ENCODE peak calls at places on chromosomes 6 and 20, in six cellular contexts. M is HS-5; V is PC-9; A is adrenal gland; R is HT1080; I is Jurkat, Clone E6-1. O is an unnamed sample.

GRCh38 chr20:19816386-19816785 is 58.3 kb downstream of the RIN2 start:
- DNase-seq in R (peak), M (no peak), A (no peak), V (no peak), I (no peak), O (no peak)

GRCh38 chr6:52310932-52311331 is 26.4 kb upstream of the MCM3 start:
- DNase-seq in R (no peak), V (no peak), M (no peak), I (no peak), A (no peak), O (no peak)

GRCh38 chr6:3847521-3847920 is 1.7 kb upstream of the FAM50B start:
- DNase-seq in A (no peak), V (no peak), I (no peak), R (no peak), M (no peak), O (peak)

GRCh38 chr20:40433341-40433861 is 255.6 kb downstream of the MAFB start:
- DNase-seq in R (no peak), M (no peak), A (no peak), V (no peak), I (peak), O (no peak)

GRCh38 chr6:10202111-10202510 is 212.8 kb downstream of the TFAP2A start:
- DNase-seq in R (no peak), A (no peak), M (no peak), V (peak), I (no peak), O (no peak)

GRCh38 chr6:158926429-158926828 is 73.6 kb downstream of the RSPH3 start:
- DNase-seq in A (no peak), V (no peak), M (peak), I (no peak), R (peak), O (no peak)

GRCh38 chr6:94721459-94721858 is 855.9 kb upstream of the MANEA start:
- DNase-seq in A (no peak), R (no peak), V (no peak), M (no peak), I (no peak), O (no peak)

GRCh38 chr20:59596690-59597089 is 7.7 kb upstream of the PHACTR3 start:
- DNase-seq in A (no peak), V (no peak), I (no peak), R (no peak), M (no peak), O (no peak)

GRCh38 chr6:157045831-157046454 is 268.8 kb downstream of the ARID1B start:
- DNase-seq in I (no peak), A (no peak), R (peak), M (peak), V (no peak), O (peak)

GRCh38 chr6:14747881-14748520 is 497.9 kb upstream of the JARID2 start:
- DNase-seq in V (no peak), R (no peak), I (no peak), M (no peak), A (no peak), O (no peak)

GRCh38 chr6:111985202-111985731 is 68.6 kb upstream of the CCN6 start:
- DNase-seq in I (peak), M (peak), R (peak), A (no peak), V (peak), O (peak)

GRCh38 chr20:13238001-13238653 is 17.1 kb downstream of the ISM1 start:
- DNase-seq in R (no peak), M (no peak), V (no peak), A (no peak), I (no peak), O (no peak)

GRCh38 chr6:130937942-130938604 is 110.9 kb downstream of the SMLR1 start:
- DNase-seq in V (no peak), I (no peak), A (no peak), R (peak), M (no peak), O (no peak)

GRCh38 chr20:23193985-23194384 is 107.9 kb upstream of the CD93 start:
- DNase-seq in A (no peak), R (no peak), I (no peak), V (no peak), M (no peak), O (no peak)

GRCh38 chr6:32570363-32570905 is 19.2 kb downstream of the HLA-DRB1 start:
- DNase-seq in M (no peak), I (no peak), V (no peak), R (no peak), A (no peak), O (no peak)

GRCh38 chr6:9487128-9487527 is 927.7 kb downstream of the TFAP2A start:
- DNase-seq in V (no peak), A (no peak), M (no peak), R (no peak), I (no peak), O (no peak)

GRCh38 chr6:43262780-43263313 is 19.6 kb downstream of the TTBK1 start:
- DNase-seq in V (no peak), R (no peak), M (no peak), I (no peak), A (no peak), O (no peak)

GRCh38 chr20:44909872-44910689 is at the start of gene PABPC1L:
- DNase-seq in V (peak), M (no peak), R (peak), I (peak), A (peak), O (no peak)

GRCh38 chr20:6886065-6886729 is 118.7 kb downstream of the BMP2 start:
- DNase-seq in R (no peak), V (no peak), I (no peak), M (no peak), A (no peak), O (no peak)

GRCh38 chr6:119603501-119603900 is 253.9 kb upstream of the MAN1A1 start:
- DNase-seq in I (no peak), R (no peak), M (no peak), V (no peak), A (no peak), O (no peak)

GRCh38 chr20:13625241-13625981 is 13.3 kb downstream of the TASP1 start:
- DNase-seq in V (no peak), A (no peak), R (no peak), M (no peak), I (no peak), O (no peak)

GRCh38 chr6:121756643-121757042 is 321.2 kb downstream of the GJA1 start:
- DNase-seq in V (no peak), M (no peak), A (no peak), I (no peak), R (no peak), O (no peak)

O was measured in endothelial cell of umbilical vein.